ENCODE peak calls at places on chromosome 13, in eight cellular contexts. I, K, U, X, D, P, Q and V are unnamed samples.

GRCh38 chr13:35512271-35512920 is 35.9 kb upstream of the MAB21L1 start:
- DNase-seq in Q (peak), I (no peak), P (peak), X (no peak), K (peak), D (peak), U (no peak), V (peak)

GRCh38 chr13:31485651-31486051 is 253.7 kb upstream of the RXFP2 start:
- DNase-seq in U (no peak), K (peak), P (peak), D (peak), Q (no peak), I (no peak), X (no peak), V (no peak)

GRCh38 chr13:19567820-19568534 is 6.6 kb upstream of the TPTE2 start:
- DNase-seq in U (no peak), K (no peak), Q (no peak), D (no peak), P (no peak), X (no peak), I (no peak), V (no peak)

GRCh38 chr13:94860981-94861407 is 148.6 kb upstream of the SOX21 start:
- DNase-seq in U (no peak), Q (no peak), D (peak), K (no peak), X (no peak), P (peak), I (no peak), V (peak)

GRCh38 chr13:99034333-99035085 is 56.6 kb upstream of the DOCK9 start:
- DNase-seq in D (no peak), P (no peak), I (no peak), U (no peak), K (peak), Q (no peak), X (no peak), V (no peak)

GRCh38 chr13:35716644-35717170 is 240.2 kb upstream of the MAB21L1 start:
- DNase-seq in Q (no peak), I (no peak), P (no peak), K (no peak), X (no peak), D (no peak), U (no peak), V (no peak)

GRCh38 chr13:78602561-78603239 is 652 bp downstream of the POU4F1 start:
- DNase-seq in I (no peak), Q (no peak), U (no peak), P (no peak), X (peak), D (peak), K (no peak), V (no peak)

GRCh38 chr13:99378985-99379734 is 72.0 kb upstream of the GPR183 start:
- DNase-seq in Q (no peak), I (no peak), P (no peak), D (no peak), U (no peak), K (peak), X (peak), V (peak)

GRCh38 chr13:108313382-108313781 is 43.9 kb downstream of the TNFSF13B start:
- DNase-seq in U (no peak), I (no peak), X (no peak), K (no peak), P (no peak), Q (no peak), D (peak), V (no peak)

GRCh38 chr13:101624210-101624922 is 171.9 kb downstream of the ITGBL1 start:
- DNase-seq in I (no peak), P (peak), U (no peak), Q (no peak), K (peak), X (no peak), D (peak), V (peak)

GRCh38 chr13:20772401-20773131 is 1.2 kb downstream of the EEF1AKMT1 start:
- DNase-seq in K (no peak), X (no peak), U (no peak), P (peak), D (peak), Q (no peak), I (no peak), V (peak)

GRCh38 chr13:35475960-35476943 is at the start of gene MAB21L1:
- DNase-seq in Q (no peak), I (no peak), U (no peak), X (peak), K (peak), D (peak), P (no peak), V (peak)

GRCh38 chr13:24214528-24214927 is 54.0 kb downstream of the SPATA13 start:
- DNase-seq in P (no peak), U (no peak), I (no peak), Q (no peak), D (no peak), K (no peak), X (no peak), V (no peak)

GRCh38 chr13:19993024-19993423 is 34.5 kb downstream of the ZMYM2 start:
- DNase-seq in D (no peak), P (no peak), U (no peak), K (no peak), X (no peak), I (no peak), Q (no peak), V (no peak)

GRCh38 chr13:91531646-91532045 is 133.2 kb downstream of the GPC5 start:
- DNase-seq in K (no peak), Q (no peak), I (no peak), D (no peak), X (no peak), U (no peak), P (no peak), V (no peak)

GRCh38 chr13:25300861-25301346 is 521 bp upstream of the NUP58 start:
- DNase-seq in D (no peak), P (no peak), X (no peak), U (peak), I (peak), K (no peak), Q (peak), V (no peak)

GRCh38 chr13:46172531-46172991 is 9.4 kb downstream of the LCP1 start:
- DNase-seq in Q (no peak), U (no peak), P (no peak), K (peak), I (no peak), X (no peak), D (no peak), V (no peak)

GRCh38 chr13:34065915-34066314 is 248.0 kb downstream of the RFC3 start:
- DNase-seq in U (no peak), P (no peak), D (no peak), X (no peak), K (peak), Q (no peak), I (no peak), V (no peak)

GRCh38 chr13:50361282-50361681 is 346.0 kb downstream of the KCNRG start:
- DNase-seq in K (no peak), I (no peak), Q (no peak), X (no peak), D (no peak), P (no peak), U (no peak), V (no peak)
- H3K4me3 ChIP-seq in K (no peak), I (no peak), Q (no peak), X (no peak), D (no peak), P (no peak), U (no peak), V (no peak)

DNA sequence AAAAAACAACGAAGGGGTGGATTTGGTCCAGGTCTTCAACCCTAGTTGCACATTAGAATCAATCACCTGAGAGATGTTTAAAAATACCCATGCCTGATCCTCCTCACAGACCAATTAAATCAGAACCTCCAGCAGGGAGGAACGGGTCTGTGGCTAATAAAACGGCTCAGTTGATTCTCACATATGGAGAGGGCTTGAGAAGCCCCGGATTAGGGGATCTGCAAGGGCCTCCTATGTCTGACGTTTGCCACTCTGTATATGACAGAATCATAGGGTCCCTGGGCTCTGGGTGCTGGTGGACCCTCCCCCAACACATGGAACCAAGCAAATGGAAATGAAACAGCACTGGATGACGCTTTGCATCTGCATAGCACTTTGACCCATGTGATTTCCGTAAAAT is 36.7 kb upstream of the C13orf42 start:
- DNase-seq in P (no peak), U (no peak), D (no peak), Q (no peak), I (no peak), K (peak), X (no peak), V (no peak)
- H3K4me3 ChIP-seq in P (no peak), U (no peak), D (no peak), Q (no peak), I (no peak), K (no peak), X (no peak), V (no peak)

DNA sequence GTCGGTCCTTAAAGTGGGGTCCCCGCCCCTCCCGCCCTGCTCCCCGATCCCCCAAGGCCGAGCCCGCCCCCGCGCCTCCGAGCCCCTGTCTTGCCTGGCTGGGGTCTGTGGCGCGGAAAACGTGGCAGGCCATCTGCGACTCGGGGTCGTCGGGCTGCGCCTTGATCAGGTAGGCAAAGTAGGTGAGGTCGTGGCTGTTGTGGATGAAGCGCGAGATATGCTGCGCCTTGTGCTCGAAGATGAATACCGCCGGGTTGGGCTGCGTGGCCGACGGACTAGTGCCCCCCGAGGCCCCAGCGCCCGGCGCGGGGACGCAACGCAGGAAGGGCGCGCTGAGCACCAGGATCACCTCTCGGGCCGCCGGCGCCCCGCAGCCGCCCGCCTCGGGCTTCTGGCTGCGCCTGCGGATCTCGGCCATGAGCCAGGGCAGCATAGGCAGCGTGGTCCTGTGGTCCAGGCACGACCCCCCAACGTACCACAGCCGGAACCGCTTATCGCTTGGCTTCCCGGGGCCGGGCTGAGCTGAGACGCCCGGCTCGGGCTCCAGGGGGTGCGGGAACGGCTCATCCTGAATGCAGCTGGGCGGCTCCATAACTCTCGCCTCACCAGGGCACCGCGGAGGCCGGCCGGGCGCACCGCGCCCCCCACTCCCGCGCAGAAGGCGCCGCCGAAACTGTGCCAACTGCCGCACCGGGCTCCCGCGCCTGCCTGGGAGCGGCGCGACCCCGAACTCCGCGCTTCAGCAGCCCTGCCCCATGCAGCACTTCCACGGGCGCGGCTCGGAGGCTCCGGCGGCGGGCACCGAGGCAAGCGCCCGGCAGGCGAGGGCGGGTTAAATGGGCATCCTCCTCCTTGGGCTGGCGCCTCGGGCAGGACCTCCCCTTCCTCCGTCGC is 546 bp downstream of the TBC1D4 start:
- DNase-seq in U (peak), X (peak), P (no peak), I (peak), K (peak), Q (peak), D (peak), V (no peak)
- H3K4me3 ChIP-seq in U (peak), X (peak), P (peak), I (peak), K (peak), Q (peak), D (peak), V (peak)

GRCh38 chr13:93496985-93497673 is 270.5 kb downstream of the GPC6 start:
- DNase-seq in U (no peak), D (peak), I (no peak), Q (no peak), P (peak), X (no peak), K (peak), V (no peak)
- H3K4me3 ChIP-seq in U (no peak), D (no peak), I (no peak), Q (no peak), P (peak), X (no peak), K (no peak), V (no peak)